ENCODE peak calls at places on chromosomes 4 and X, in four cellular contexts. N is HFFc6; P is GM12864; H is CD8-positive, alpha-beta T cell. O is an unnamed sample.

GRCh38 chrX:144275826-144276225 is 392.0 kb downstream of the UBE2NL start:
- DNase-seq in P (no peak), H (no peak), N (no peak), O (no peak)

GRCh38 chrX:24987731-24988130 is 28.0 kb downstream of the ARX start:
- DNase-seq in N (no peak), P (no peak), H (no peak), O (no peak)

GRCh38 chrX:22760513-22761057 is 239.2 kb upstream of the DDX53 start:
- DNase-seq in H (no peak), N (no peak), P (no peak), O (no peak)

GRCh38 chrX:114615765-114616164 is 31.9 kb downstream of the HTR2C start:
- DNase-seq in H (no peak), P (no peak), N (no peak), O (no peak)

GRCh38 chr4:105154576-105154975 is 7.9 kb downstream of the TET2 start:
- DNase-seq in P (no peak), H (no peak), N (no peak), O (no peak)

GRCh38 chr4:68570122-68570507 is 6.0 kb downstream of the UGT2B17 start:
- DNase-seq in H (no peak), N (no peak), P (no peak), O (no peak)

GRCh38 chrX:120514236-120514635 is 45.1 kb upstream of the LAMP2 start:
- DNase-seq in N (peak), H (no peak), P (no peak), O (no peak)

GRCh38 chr4:86939123-86939522 is 4.3 kb downstream of the AFF1 start:
- DNase-seq in P (no peak), H (no peak), N (no peak), O (no peak)

GRCh38 chrX:151538190-151539122 is 25.0 kb upstream of the PASD1 start:
- DNase-seq in H (no peak), N (no peak), P (no peak), O (no peak)

GRCh38 chr4:16289872-16290554 is 63.7 kb upstream of the TAPT1 start:
- DNase-seq in H (no peak), P (no peak), N (peak), O (no peak)

GRCh38 chr4:10727140-10727880 is 42.7 kb upstream of the CLNK start:
- DNase-seq in P (peak), H (no peak), N (no peak), O (no peak)

GRCh38 chr4:24321151-24321550 is 263.2 kb downstream of the DHX15 start:
- DNase-seq in H (no peak), P (no peak), N (no peak), O (no peak)

GRCh38 chr4:14977836-14978235 is 24.4 kb upstream of the CPEB2 start:
- DNase-seq in H (no peak), P (no peak), N (no peak), O (no peak)

GRCh38 chrX:1093112-1093511 is 119.3 kb downstream of the CRLF2 start:
- DNase-seq in N (no peak), P (no peak), H (peak), O (no peak)

DNA sequence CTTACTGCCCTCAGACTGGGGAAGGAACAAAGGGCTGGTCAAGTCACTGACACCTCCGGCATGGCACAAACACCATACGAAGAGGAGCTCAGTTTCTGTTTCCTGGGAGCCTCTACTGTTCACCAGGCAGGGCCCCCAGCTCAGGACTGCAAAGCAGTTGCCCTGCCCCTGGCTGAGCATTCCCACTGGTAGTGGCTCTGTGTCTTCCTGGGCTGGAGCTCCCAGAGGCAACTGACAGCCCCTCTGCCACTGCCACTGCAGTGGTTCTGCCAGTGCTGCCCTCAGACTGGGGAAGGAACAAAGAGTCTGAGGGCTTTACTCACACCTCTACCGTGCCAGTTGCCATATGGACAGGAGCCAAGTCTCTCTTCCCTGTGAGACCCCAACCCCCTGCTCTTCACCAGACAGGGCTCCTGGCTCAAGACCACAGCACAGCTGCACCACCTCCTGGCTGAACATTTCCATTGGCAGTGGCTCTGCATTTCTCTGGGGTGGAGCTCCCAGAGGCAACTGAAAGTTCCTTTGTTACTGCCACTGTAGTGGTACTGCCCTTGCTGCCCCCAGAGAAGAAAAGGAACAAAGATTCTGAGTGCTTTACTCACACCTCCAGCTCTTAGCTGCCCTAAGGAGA is 67.9 kb downstream of the SMARCA5 start:
- DNase-seq in N (no peak), H (no peak), P (no peak), O (no peak)
- TF ChIP-seq CTCF in N (no peak), H (no peak), P (no peak), O (no peak)

DNA sequence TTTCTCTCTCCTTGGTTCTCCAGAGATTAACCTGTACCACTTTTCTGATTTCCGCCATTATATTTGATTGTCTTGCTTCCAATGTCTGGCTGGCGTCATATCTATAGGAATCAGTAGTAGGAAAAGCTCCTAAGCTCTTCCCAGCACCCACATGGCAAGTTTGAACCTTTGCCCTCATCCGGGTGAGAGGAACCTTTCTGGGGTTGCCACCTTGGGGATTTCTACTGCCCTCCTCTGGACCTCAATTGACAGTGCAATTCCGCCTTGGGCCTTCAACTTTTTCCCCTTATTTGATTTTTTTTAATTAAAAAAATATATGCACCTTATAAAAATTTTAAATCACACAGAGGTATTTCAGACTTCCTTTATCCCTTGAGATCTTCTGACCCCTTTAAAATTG is 2.0 kb upstream of the CXorf66 start:
- DNase-seq in N (no peak), P (no peak), H (no peak), O (no peak)
- TF ChIP-seq CTCF in N (peak), P (peak), H (no peak), O (peak)

GRCh38 chr4:103998752-103999151 is 279.0 kb upstream of the TACR3 start:
- DNase-seq in N (no peak), P (no peak), H (no peak), O (no peak)

GRCh38 chr4:103994059-103994458 is 274.3 kb upstream of the TACR3 start:
- DNase-seq in N (peak), P (no peak), H (no peak), O (no peak)

GRCh38 chr4:103996637-103997036 is 276.9 kb upstream of the TACR3 start:
- DNase-seq in H (no peak), P (no peak), N (peak), O (no peak)

GRCh38 chr4:103996059-103996458 is 276.3 kb upstream of the TACR3 start:
- DNase-seq in P (no peak), H (no peak), N (no peak), O (no peak)
- TF ChIP-seq CTCF in P (no peak), H (no peak), N (no peak), O (peak)

DNA sequence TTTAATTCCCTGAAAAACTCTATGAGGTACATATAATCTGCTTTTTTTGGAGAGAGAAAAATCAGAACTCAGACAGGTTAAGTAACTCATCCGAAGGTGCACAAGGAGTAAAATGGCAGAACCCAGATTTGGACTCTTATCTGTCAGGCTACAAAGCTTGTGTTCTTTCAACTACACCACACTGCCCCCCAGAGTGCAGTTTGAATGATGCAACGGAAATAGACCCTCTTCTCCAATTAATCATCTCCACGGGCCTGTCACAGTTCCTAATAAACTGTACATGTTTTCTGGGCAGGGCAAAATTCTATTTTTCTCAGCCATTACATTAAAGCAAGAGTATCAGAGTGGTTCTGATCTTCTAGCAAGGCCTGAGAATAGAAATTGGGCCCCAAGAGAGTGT is 35.3 kb upstream of the DCX start:
- DNase-seq in P (no peak), N (no peak), H (no peak), O (peak)
- TF ChIP-seq CTCF in P (peak), N (no peak), H (no peak), O (peak)

GRCh38 chr4:8274772-8275241 is 5.3 kb downstream of the HTRA3 start:
- DNase-seq in N (peak), H (no peak), P (no peak), O (no peak)
- TF ChIP-seq CTCF in N (peak), H (no peak), P (no peak), O (no peak)

DNA sequence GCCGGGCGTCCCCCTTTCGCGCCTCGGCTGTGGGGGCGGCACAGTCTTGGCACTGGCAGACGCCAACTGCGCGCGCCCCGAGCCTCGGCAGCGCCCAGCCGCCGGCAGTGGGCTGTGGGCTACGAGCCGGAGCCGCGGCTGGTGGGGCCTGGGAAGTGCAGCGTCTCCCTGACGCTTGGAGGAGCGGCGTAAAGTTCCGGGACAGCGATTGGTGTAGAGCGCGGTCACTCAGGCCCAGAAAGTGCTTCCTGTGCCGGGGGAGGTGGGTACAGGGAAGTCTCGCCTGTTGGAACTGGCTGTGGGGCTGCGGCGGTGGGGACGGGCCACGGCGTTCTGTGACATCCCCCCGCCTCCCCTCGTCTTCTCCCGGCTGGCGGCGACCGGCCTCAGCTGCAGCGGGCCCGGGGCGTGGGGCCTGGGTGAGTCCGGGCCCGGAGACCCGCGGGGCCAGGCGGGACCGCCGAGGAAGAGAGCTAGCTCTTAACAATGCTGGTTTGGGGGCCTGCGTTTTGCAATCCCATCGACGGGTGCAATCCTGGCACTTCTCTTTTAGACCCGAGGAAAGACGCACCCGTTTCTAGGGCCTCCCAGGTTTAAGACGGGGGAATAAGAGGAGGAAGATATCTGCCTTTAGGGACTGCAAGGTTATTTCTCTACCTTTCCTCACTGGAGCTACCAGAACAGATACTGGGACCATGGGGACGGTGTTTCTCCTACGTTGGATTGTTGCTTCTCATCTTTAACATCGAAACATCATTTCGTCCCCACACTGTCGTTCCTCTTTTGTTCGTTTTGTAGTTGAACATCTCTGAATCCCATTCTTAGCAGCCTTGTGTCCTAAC is at the start of the genes RWDD4 and TRAPPC11:
- DNase-seq in P (peak), N (peak), H (peak), O (peak)
- TF ChIP-seq CTCF in P (peak), N (peak), H (no peak), O (peak)

DNA sequence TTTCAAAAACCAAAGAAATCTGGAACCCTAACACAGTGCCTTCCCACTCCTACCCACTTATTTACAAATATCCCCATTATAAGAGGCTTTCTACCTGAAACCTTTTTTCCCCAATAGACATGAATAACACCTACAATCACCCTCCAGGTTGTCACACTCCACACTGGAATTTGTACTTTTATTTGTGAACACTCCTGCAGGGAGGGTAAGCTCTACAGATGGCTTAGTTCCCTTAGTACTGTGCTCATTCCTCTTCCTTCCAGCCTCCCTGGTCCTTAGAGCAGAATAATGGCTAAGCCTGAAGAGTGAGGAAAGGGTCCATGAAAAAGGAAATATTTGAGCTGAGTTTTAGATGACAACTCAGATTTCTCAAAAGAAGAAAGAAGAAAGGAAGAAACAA is 22.2 kb upstream of the SULT1E1 start:
- DNase-seq in N (no peak), H (no peak), P (no peak), O (no peak)
- TF ChIP-seq CTCF in N (no peak), H (no peak), P (no peak), O (no peak)